ENCODE peak calls at places on chromosomes 11 and 22, in six cellular contexts. L is stimulated activated naive CD8-positive, alpha-beta T cell treated with anti-CD3 and anti-CD28 coated beads, Interleukin-15, amount 100 ng/mL, for 72 hours; F is adrenal gland; P is fibroblast of the aortic adventitia; O is H1; D is aorta. K is an unnamed sample.
A peak's percentile ranks its signal among the peaks of the same experiment; 100 is the strongest.

GRCh38 chr22:46761017-46761416 is 1.4 kb upstream of the TBC1D22A start:
- DNase-seq in L (no peak), F (no peak), P (no peak), O (no peak), D (no peak), K (no peak)

GRCh38 chr22:41401781-41402648 is 20.3 kb downstream of the TEF start:
- DNase-seq in L (no peak), F (peak; percentile 92), P (peak; percentile 81), O (no peak), D (peak; percentile 71), K (peak; percentile 60)

GRCh38 chr11:15711311-15711710 is 596.6 kb downstream of the INSC start:
- DNase-seq in L (no peak), F (no peak), P (no peak), O (peak; percentile 15), D (no peak), K (no peak)

GRCh38 chr11:88520391-88520790 is 182.9 kb upstream of the CTSC start:
- DNase-seq in L (no peak), F (no peak), P (peak; percentile 55), O (no peak), D (no peak), K (no peak)

GRCh38 chr11:2260491-2261364 is 9.7 kb downstream of the ASCL2 start:
- DNase-seq in L (no peak), F (no peak), P (no peak), O (no peak), D (peak; percentile 41), K (no peak)

GRCh38 chr11:36186797-36187196 is 102.4 kb downstream of the COMMD9 start:
- DNase-seq in L (no peak), F (no peak), P (no peak), O (no peak), D (no peak), K (peak; percentile 42)

GRCh38 chr11:116709970-116710369 is 62.8 kb downstream of the BUD13 start:
- DNase-seq in L (no peak), F (no peak), P (no peak), O (no peak), D (no peak), K (no peak)

GRCh38 chr11:69889400-69890372 is 70.5 kb upstream of the FGF3 start:
- DNase-seq in L (no peak), F (no peak), P (no peak), O (no peak), D (peak; percentile 17), K (peak; percentile 73)

GRCh38 chr11:118928870-118929495 is 3.3 kb upstream of the BCL9L start:
- DNase-seq in L (no peak), F (peak; percentile 78), P (peak; percentile 61), O (no peak), D (peak; percentile 75), K (peak; percentile 77)

GRCh38 chr11:35781342-35782171 is 119.0 kb downstream of the TRIM44 start:
- DNase-seq in L (no peak), F (peak; percentile 12), P (peak; percentile 87), O (no peak), D (no peak), K (no peak)

GRCh38 chr11:95739108-95739507 is 50.5 kb downstream of the FAM76B start:
- DNase-seq in L (no peak), F (no peak), P (no peak), O (no peak), D (no peak), K (no peak)

GRCh38 chr11:2122222-2122906 is 16.8 kb downstream of the IGF2 start:
- DNase-seq in L (no peak), F (no peak), P (peak; percentile 20), O (no peak), D (peak; percentile 38), K (no peak)

GRCh38 chr22:37804886-37805857 is 2.6 kb upstream of the GCAT start:
- DNase-seq in L (peak; percentile 81), F (peak; percentile 86), P (peak; percentile 75), O (no peak), D (peak; percentile 94), K (peak; percentile 87)

GRCh38 chr11:70761906-70762196 is 363.5 kb downstream of the CTTN start:
- DNase-seq in L (no peak), F (no peak), P (no peak), O (no peak), D (no peak), K (no peak)

GRCh38 chr22:37144180-37144554 is 5.5 kb downstream of the IL2RB start:
- DNase-seq in L (no peak), F (no peak), P (no peak), O (no peak), D (no peak), K (no peak)

GRCh38 chr22:37904572-37905533 is 1.2 kb upstream of the MICALL1 start:
- DNase-seq in L (peak; percentile 34), F (peak; percentile 77), P (peak; percentile 99), O (no peak), D (peak; percentile 83), K (no peak)

GRCh38 chr22:28956506-28956905 is 73.1 kb downstream of the ZNRF3 start:
- DNase-seq in L (no peak), F (no peak), P (no peak), O (no peak), D (no peak), K (no peak)

GRCh38 chr11:1757861-1758610 is 5.7 kb downstream of the CTSD start:
- DNase-seq in L (peak; percentile 72), F (no peak), P (no peak), O (no peak), D (peak; percentile 75), K (no peak)

GRCh38 chr11:34960277-34960676 is 43.9 kb downstream of the PDHX start:
- DNase-seq in L (no peak), F (no peak), P (no peak), O (no peak), D (no peak), K (no peak)

GRCh38 chr11:59097113-59097708 is 9.8 kb upstream of the FAM111B start:
- DNase-seq in L (peak; percentile 53), F (peak; percentile 61), P (peak; percentile 72), O (no peak), D (peak; percentile 68), K (no peak)

GRCh38 chr22:31561238-31561887 is 65.0 kb downstream of the SFI1 start:
- DNase-seq in L (peak; percentile 53), F (peak; percentile 84), P (peak; percentile 79), O (peak; percentile 60), D (peak; percentile 78), K (peak; percentile 60)

K was measured in NCI-H345.